ENCODE peak calls at places on chromosomes 12 and 14, in nine cellular contexts. D is GM04504, F is NCI-H510A treated with DMSO at 0.1 percent for 48 hours, W is KBM-7, G is nephron progenitor cell, Q is fibroblast of mammary gland, B is endothelial cell, K is GOT3, P is NCI-H1417. O is an unnamed sample.

GRCh38 chr12:47816646-47817271 is 2.9 kb downstream of the HDAC7 start:
- DNase-seq in W (no peak), K (no peak), P (no peak), G (no peak), F (no peak), D (no peak), Q (no peak), B (peak), O (no peak)

GRCh38 chr12:11786638-11787365 is 137.3 kb downstream of the ETV6 start:
- DNase-seq in F (no peak), B (no peak), G (no peak), D (no peak), K (no peak), W (no peak), Q (no peak), P (peak), O (no peak)

GRCh38 chr12:124498178-124498869 is 69.1 kb downstream of the NCOR2 start:
- DNase-seq in G (no peak), F (no peak), Q (peak), W (no peak), D (no peak), B (no peak), P (no peak), K (no peak), O (peak)

GRCh38 chr14:99318091-99318958 is 46.3 kb upstream of the BCL11B start:
- DNase-seq in K (no peak), G (peak), P (no peak), W (no peak), B (no peak), D (no peak), F (no peak), Q (no peak), O (peak)

GRCh38 chr14:52267501-52268190 is at the start of gene PTGDR:
- DNase-seq in B (peak), G (peak), P (no peak), W (no peak), K (no peak), D (no peak), Q (peak), F (no peak), O (peak)

GRCh38 chr12:114746297-114747074 is 62.5 kb upstream of the TBX3 start:
- DNase-seq in P (no peak), D (no peak), G (no peak), F (no peak), W (no peak), B (no peak), Q (peak), K (no peak), O (no peak)

GRCh38 chr12:96698965-96699364 is 208.1 kb upstream of the NEDD1 start:
- DNase-seq in D (no peak), Q (no peak), K (no peak), P (no peak), G (no peak), B (no peak), F (no peak), W (no peak), O (peak)

GRCh38 chr14:35385042-35385839 is 19.3 kb downstream of the NFKBIA start:
- DNase-seq in Q (peak), G (no peak), F (peak), W (peak), P (peak), K (no peak), D (peak), B (no peak), O (peak)

GRCh38 chr12:51460519-51460918 is 35.9 kb downstream of the SLC4A8 start:
- DNase-seq in G (no peak), B (no peak), P (no peak), Q (no peak), W (no peak), K (no peak), F (no peak), D (no peak), O (no peak)

GRCh38 chr12:3280967-3281366 is 203.8 kb downstream of the TSPAN9 start:
- DNase-seq in D (no peak), Q (no peak), G (no peak), F (no peak), W (no peak), K (no peak), B (no peak), P (no peak), O (no peak)

GRCh38 chr14:100891501-100892445 is 11.7 kb downstream of the RTL1 start:
- DNase-seq in Q (no peak), K (no peak), G (no peak), D (no peak), B (no peak), P (no peak), F (no peak), W (no peak), O (no peak)

GRCh38 chr14:96579855-96580254 is 77.7 kb downstream of the PAPOLA start:
- DNase-seq in G (no peak), K (no peak), F (no peak), P (no peak), B (no peak), D (no peak), Q (no peak), W (no peak), O (no peak)

GRCh38 chr14:50533806-50534205 is 1.4 kb upstream of the MAP4K5 start:
- DNase-seq in P (no peak), W (no peak), G (no peak), D (no peak), F (no peak), K (no peak), B (no peak), Q (no peak), O (peak)

GRCh38 chr12:1357171-1357570 is 237.2 kb downstream of the FBXL14 start:
- DNase-seq in W (no peak), D (no peak), B (no peak), G (peak), F (no peak), Q (no peak), K (no peak), P (no peak), O (peak)

GRCh38 chr14:105485720-105486332 is 860 bp upstream of the CRIP1 start:
- DNase-seq in W (peak), D (no peak), G (peak), Q (no peak), B (peak), P (no peak), K (no peak), F (no peak), O (no peak)

O was measured in LHCN-M2.